ENCODE peak calls at places on chromosomes 1 and 21, in six cellular contexts. C is WTC11; D is stromal cell of bone marrow; B is HuH-7.5; H is CD8-positive, alpha-beta memory T cell; A is DMS153. Q is an unnamed sample.

GRCh38 chr1:245710961-245711903 is 556.4 kb downstream of the KIF26B start:
- DNase-seq in C (peak), D (no peak), B (no peak), H (no peak), A (no peak), Q (no peak)

GRCh38 chr1:200530551-200531261 is 89.8 kb downstream of the KIF14 start:
- DNase-seq in C (no peak), D (no peak), B (no peak), H (peak), A (no peak), Q (no peak)

GRCh38 chr1:179809506-179810366 is 66.6 kb downstream of the FAM163A start:
- DNase-seq in C (peak), D (peak), B (peak), H (peak), A (peak), Q (peak)

GRCh38 chr1:240122639-240123604 is 31.2 kb downstream of the FMN2 start:
- DNase-seq in C (peak), D (peak), B (no peak), H (no peak), A (peak), Q (no peak)

GRCh38 chr1:178614286-178614685 is 101.4 kb downstream of the TEX35 start:
- DNase-seq in C (no peak), D (no peak), B (no peak), H (no peak), A (no peak), Q (peak)

GRCh38 chr1:76240321-76240720 is 165.8 kb downstream of the ST6GALNAC3 start:
- DNase-seq in C (no peak), D (no peak), B (no peak), H (no peak), A (no peak), Q (no peak)

GRCh38 chr1:241770115-241770514 is 77.9 kb upstream of the EXO1 start:
- DNase-seq in C (no peak), D (no peak), B (no peak), H (no peak), A (no peak), Q (no peak)

GRCh38 chr1:246291141-246291540 is 215.9 kb downstream of the SMYD3 start:
- DNase-seq in C (no peak), D (no peak), B (no peak), H (no peak), A (peak), Q (no peak)

GRCh38 chr21:45970674-45971486 is 10.7 kb upstream of the COL6A1 start:
- DNase-seq in C (peak), D (no peak), B (peak), H (no peak), A (no peak), Q (peak)

GRCh38 chr1:23198373-23198772 is 18.9 kb downstream of the HTR1D start:
- DNase-seq in C (no peak), D (peak), B (no peak), H (no peak), A (no peak), Q (peak)

GRCh38 chr21:26758083-26758861 is 86.9 kb downstream of the ADAMTS1 start:
- DNase-seq in C (no peak), D (no peak), B (no peak), H (no peak), A (no peak), Q (no peak)

GRCh38 chr1:205706601-205707502 is 26.5 kb upstream of the SLC45A3 start:
- DNase-seq in C (no peak), D (no peak), B (no peak), H (no peak), A (no peak), Q (no peak)

GRCh38 chr1:181081399-181081798 is 7.1 kb upstream of the IER5 start:
- DNase-seq in C (no peak), D (no peak), B (no peak), H (no peak), A (peak), Q (no peak)

GRCh38 chr1:111620412-111620971 is 903 bp downstream of the RAP1A start:
- DNase-seq in C (no peak), D (no peak), B (peak), H (no peak), A (no peak), Q (no peak)

GRCh38 chr1:203593723-203594122 is 32.9 kb upstream of the ATP2B4 start:
- DNase-seq in C (peak), D (no peak), B (peak), H (peak), A (no peak), Q (peak)

GRCh38 chr1:47333578-47333921 is at the start of gene CMPK1:
- DNase-seq in C (peak), D (peak), B (peak), H (peak), A (peak), Q (peak)

GRCh38 chr1:235817101-235817725 is 49.5 kb downstream of the LYST start:
- DNase-seq in C (no peak), D (no peak), B (no peak), H (no peak), A (no peak), Q (no peak)

GRCh38 chr1:235703516-235703915 is 53.9 kb upstream of the GNG4 start:
- DNase-seq in C (no peak), D (no peak), B (no peak), H (no peak), A (no peak), Q (peak)

GRCh38 chr1:173507205-173507846 is 30.2 kb downstream of the PRDX6 start:
- DNase-seq in C (no peak), D (peak), B (no peak), H (no peak), A (no peak), Q (no peak)

GRCh38 chr1:45880930-45881329 is 77.5 kb downstream of the MAST2 start:
- DNase-seq in C (no peak), D (peak), B (no peak), H (no peak), A (no peak), Q (no peak)

GRCh38 chr1:9356021-9356420 is 63.3 kb downstream of the SPSB1 start:
- DNase-seq in C (no peak), D (no peak), B (no peak), H (no peak), A (no peak), Q (no peak)

GRCh38 chr1:91846007-91846620 is 39.8 kb downstream of the TGFBR3 start:
- DNase-seq in C (no peak), D (no peak), B (peak), H (no peak), A (peak), Q (no peak)

Q was measured in A549.